ENCODE peak calls at places on chromosomes 16 and 17, in five cellular contexts. K, N, T, L and W are unnamed samples.
A peak's percentile ranks its signal among the peaks of the same experiment; 100 is the strongest.

GRCh38 chr17:70422862-70423261 is 253.5 kb downstream of the KCNJ2 start:
- DNase-seq in K (no peak), N (no peak), T (no peak), L (no peak), W (no peak)

GRCh38 chr16:10539256-10539655 is 41.1 kb downstream of the EMP2 start:
- DNase-seq in K (no peak), N (no peak), T (no peak), L (no peak), W (no peak)

GRCh38 chr17:65359016-65359415 is 202.4 kb downstream of the AXIN2 start:
- DNase-seq in K (no peak), N (peak; percentile 38), T (peak; percentile 81), L (no peak), W (peak; percentile 84)

GRCh38 chr17:3659541-3660111 is 8.8 kb downstream of the TAX1BP3 start:
- DNase-seq in K (no peak), N (no peak), T (peak; percentile 77), L (peak; percentile 42), W (peak; percentile 83)

GRCh38 chr17:10768766-10769383 is 35.0 kb downstream of the TMEM238L start:
- DNase-seq in K (no peak), N (no peak), T (no peak), L (no peak), W (no peak)

GRCh38 chr16:81143921-81144471 is 47.8 kb upstream of the GCSH start:
- DNase-seq in K (no peak), N (peak; percentile 44), T (no peak), L (no peak), W (no peak)

GRCh38 chr16:10168258-10168657 is 14.0 kb downstream of the GRIN2A start:
- DNase-seq in K (no peak), N (no peak), T (no peak), L (no peak), W (no peak)

GRCh38 chr17:12731839-12732238 is 57.5 kb upstream of the ARHGAP44 start:
- DNase-seq in K (no peak), N (no peak), T (no peak), L (peak; percentile 30), W (no peak)

GRCh38 chr17:66422181-66422580 is 119.8 kb downstream of the PRKCA start:
- DNase-seq in K (no peak), N (no peak), T (no peak), L (no peak), W (peak; percentile 68)

GRCh38 chr16:3187798-3188674 is at the start of gene OR1F1:
- DNase-seq in K (no peak), N (peak; percentile 88), T (peak; percentile 72), L (peak; percentile 76), W (peak; percentile 80)

GRCh38 chr16:82047374-82047773 is 12.3 kb downstream of the HSD17B2 start:
- DNase-seq in K (no peak), N (no peak), T (no peak), L (no peak), W (no peak)

GRCh38 chr16:66578596-66579531 is at the start of gene CMTM2:
- DNase-seq in K (no peak), N (no peak), T (no peak), L (no peak), W (no peak)

GRCh38 chr17:19301274-19301946 is 61.1 kb downstream of the B9D1 start:
- DNase-seq in K (no peak), N (no peak), T (no peak), L (no peak), W (no peak)

GRCh38 chr16:11181242-11181888 is 74.6 kb downstream of the SOCS1 start:
- DNase-seq in K (no peak), N (no peak), T (no peak), L (no peak), W (no peak)

GRCh38 chr17:9199474-9200196 is 178.3 kb downstream of the NTN1 start:
- DNase-seq in K (no peak), N (peak; percentile 50), T (peak; percentile 6), L (peak; percentile 64), W (no peak)

GRCh38 chr16:69741951-69742904 is 12.5 kb downstream of the NOB1 start:
- DNase-seq in K (no peak), N (no peak), T (peak; percentile 38), L (no peak), W (peak; percentile 16)

GRCh38 chr16:69745232-69745612 is 9.5 kb downstream of the NOB1 start:
- DNase-seq in K (no peak), N (no peak), T (no peak), L (no peak), W (no peak)

GRCh38 chr16:69745959-69746358 is 8.8 kb downstream of the NOB1 start:
- DNase-seq in K (no peak), N (no peak), T (no peak), L (no peak), W (no peak)

GRCh38 chr16:69747115-69747514 is 7.6 kb downstream of the NOB1 start:
- DNase-seq in K (no peak), N (peak; percentile 51), T (no peak), L (no peak), W (no peak)

DNA sequence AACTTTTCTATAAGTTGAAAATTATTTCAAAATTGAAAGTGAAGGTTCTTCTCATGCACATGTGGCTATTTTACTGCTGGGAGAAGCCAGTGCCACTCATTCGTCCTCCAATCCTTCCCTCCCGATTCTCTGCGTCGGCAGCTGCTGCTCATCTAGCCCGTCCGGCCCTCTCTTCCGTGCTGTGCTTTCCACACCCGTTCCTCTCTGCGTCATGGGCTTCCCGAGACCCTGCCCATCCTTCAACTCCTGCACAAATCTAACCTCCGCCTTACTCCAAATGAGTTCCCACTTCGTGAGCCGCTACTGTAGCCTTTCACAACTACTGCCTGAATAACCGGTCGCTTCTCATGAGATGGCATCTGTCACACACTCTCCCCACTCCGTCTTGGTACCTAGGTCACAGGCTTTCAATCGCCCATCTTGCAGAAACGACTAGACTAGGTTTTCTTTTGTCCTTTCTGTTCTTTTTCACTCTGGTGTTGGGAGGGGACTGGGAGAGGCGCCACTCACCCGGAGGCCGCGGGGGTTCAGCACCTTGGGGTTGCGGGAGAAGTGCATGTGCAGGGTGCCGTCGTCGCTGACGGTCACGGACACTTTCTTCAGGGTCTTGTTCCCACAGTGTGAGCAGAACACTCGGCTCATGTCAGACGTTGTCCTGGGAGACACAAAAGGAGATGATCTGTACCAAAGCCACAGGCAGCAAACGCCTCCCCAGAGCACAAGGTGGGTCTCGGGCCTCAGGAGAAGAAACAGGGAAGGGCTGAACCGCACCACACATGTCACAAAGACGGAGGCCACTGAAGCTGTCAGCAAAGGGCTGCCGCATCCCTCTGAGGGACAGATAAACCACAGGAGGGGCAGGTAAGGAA is 10.1 kb downstream of the NOB1 start:
- DNase-seq in K (no peak), N (no peak), T (no peak), L (no peak), W (no peak)
- H3K27ac ChIP-seq in K (no peak overlapping the region), N (no peak overlapping the region), T (no peak overlapping the region), L (no peak overlapping the region), W (no peak overlapping the region)

DNA sequence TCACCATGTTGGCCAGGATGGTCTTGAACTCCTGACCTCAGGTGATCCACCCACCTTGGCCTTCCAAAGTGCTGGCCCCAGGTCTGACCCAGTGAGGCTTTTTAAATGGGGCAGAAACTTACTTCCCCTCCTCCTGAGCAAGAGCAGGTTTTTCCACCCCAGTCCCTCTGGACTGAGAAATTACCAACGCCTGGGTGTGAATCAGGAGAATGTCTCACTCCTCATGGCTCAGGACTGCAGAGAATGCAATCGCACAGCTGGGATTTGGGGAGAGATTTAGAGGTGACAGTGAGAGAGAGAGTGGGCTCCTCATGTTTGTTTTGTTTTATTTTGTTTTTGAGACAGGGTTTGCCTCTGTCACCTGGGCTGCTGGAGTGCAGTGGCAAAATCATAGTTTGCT is 203.6 kb downstream of the RAB11FIP4 start:
- DNase-seq in K (no peak), N (peak; percentile 88), T (peak; percentile 38), L (no peak), W (peak; percentile 66)
- H2BK120ac ChIP-seq in K (no peak overlapping the region), N (no peak overlapping the region), T (no peak overlapping the region), L (no peak overlapping the region), W (peak overlapping the region; percentile 100)

GRCh38 chr17:58327363-58328194 is 1.0 kb downstream of the TSPOAP1 start:
- DNase-seq in K (no peak), N (no peak), T (no peak), L (no peak), W (no peak)
- H3K27ac ChIP-seq in K (peak overlapping the region; percentile 50), N (no peak overlapping the region), T (no peak overlapping the region), L (no peak overlapping the region), W (no peak overlapping the region)

DNA sequence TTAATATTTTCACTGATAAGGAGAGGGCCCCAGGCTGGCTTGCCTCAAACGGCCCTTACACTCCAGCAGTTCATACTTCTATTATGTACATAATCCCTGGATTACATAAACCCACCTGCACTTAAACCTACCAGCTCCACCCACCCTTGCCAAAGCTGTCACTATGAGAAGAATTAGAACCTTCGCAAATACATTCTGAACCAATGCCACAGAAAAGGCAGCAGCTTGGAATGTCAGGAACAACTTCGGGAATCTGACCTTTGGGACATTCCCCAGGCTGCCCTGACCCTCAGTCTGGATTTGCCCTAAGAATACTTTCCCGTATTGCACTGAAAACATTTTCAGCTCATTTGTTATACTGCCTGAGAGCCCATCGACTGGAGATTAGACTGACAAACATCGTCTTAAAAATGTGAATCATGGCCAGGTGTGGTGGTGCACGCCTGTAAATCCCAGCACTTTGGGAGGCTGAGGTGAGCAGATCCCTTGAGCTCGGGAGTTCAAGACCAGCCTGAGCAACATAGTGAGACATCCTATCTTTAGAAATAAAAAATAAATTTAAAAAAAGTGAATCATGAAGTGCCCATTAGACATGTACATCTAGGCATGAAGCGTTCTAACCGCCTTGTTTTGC is 21.0 kb upstream of the SEC14L1 start:
- DNase-seq in K (no peak), N (no peak), T (no peak), L (no peak), W (no peak)
- H2BK120ac ChIP-seq in K (no peak overlapping the region), N (no peak overlapping the region), T (peak overlapping the region; percentile 30), L (no peak overlapping the region), W (peak overlapping the region; percentile 74)

DNA sequence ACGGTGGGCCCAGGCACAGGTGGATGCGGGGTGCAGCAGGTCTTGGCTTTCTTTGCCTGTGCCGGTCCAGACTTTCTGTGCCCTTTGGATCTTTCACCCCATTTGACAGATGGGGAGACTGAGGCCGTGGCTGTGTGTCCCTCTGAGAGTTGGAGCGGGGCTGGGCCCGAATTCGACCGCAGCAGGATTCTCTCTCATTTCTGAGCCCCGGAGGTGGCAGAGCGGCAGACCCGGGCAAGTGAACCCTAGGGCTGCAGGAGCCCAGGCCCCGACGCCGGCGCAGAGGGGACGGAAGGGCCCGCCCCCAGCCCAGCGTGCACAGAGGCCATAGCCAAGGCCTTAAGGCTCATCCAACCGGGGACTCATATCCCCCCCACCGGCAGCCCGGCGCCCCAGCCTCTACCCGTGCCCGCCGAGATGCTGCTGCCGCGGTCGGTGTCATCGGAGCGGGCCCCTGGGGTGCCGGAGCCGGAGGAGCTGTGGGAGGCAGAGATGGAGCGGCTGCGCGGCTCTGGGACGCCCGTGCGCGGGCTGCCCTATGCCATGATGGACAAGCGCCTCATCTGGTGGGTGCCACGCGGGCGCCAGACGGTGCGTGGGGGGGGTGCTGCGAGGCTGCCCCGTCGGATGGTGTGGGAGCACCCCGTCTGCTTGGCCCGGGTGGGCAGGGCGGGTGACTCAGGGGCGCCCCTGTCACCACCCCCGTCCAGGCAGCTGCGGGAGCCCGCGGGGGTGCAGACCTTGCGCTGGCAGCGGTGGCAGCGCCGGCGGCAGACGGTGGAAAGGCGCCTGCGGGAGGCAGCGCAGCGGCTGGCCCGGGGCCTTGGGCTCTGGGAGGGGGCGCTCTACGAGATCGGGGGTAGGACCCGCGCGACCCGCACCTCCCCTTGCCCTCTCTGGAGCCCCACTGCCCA is 858 bp downstream of the TMC8 start:
- DNase-seq in K (no peak), N (no peak), T (no peak), L (no peak), W (no peak)
- H3K27ac ChIP-seq in K (no peak overlapping the region), N (no peak overlapping the region), T (no peak overlapping the region), L (no peak overlapping the region), W (no peak overlapping the region)

GRCh38 chr17:608911-609882 is 105.4 kb downstream of the VPS53 start:
- DNase-seq in K (no peak), N (no peak), T (no peak), L (no peak), W (peak; percentile 69)
- H2BK120ac ChIP-seq in K (no peak overlapping the region), N (no peak overlapping the region), T (no peak overlapping the region), L (no peak overlapping the region), W (no peak overlapping the region)